ENCODE peak calls at places on chromosomes 1 and 21, in eight cellular contexts. Z, N, L, A, K, E, V and U are unnamed samples.

GRCh38 chr21:45004481-45005263 is 64.8 kb downstream of the SLX9 start:
- DNase-seq in Z (no peak), N (no peak), L (no peak), A (no peak), K (no peak), E (peak), V (no peak), U (no peak)

GRCh38 chr1:248923932-248924331 is 17.9 kb downstream of the PGBD2 start:
- DNase-seq in Z (no peak), N (no peak), L (no peak), A (no peak), K (no peak), E (no peak), V (no peak), U (no peak)

GRCh38 chr1:151158751-151159251 is 2.4 kb downstream of the TNFAIP8L2 start:
- DNase-seq in Z (no peak), N (no peak), L (no peak), A (no peak), K (no peak), E (no peak), V (no peak), U (no peak)

GRCh38 chr1:107643766-107644165 is 321.2 kb downstream of the VAV3 start:
- DNase-seq in Z (no peak), N (no peak), L (no peak), A (no peak), K (no peak), E (no peak), V (no peak), U (no peak)

GRCh38 chr1:218475275-218475674 is 130.1 kb downstream of the TGFB2 start:
- DNase-seq in Z (no peak), N (no peak), L (no peak), A (no peak), K (peak), E (no peak), V (no peak), U (no peak)

GRCh38 chr1:182279724-182280506 is 111.7 kb downstream of the GLUL start:
- DNase-seq in Z (peak), N (no peak), L (no peak), A (peak), K (no peak), E (no peak), V (peak), U (no peak)

GRCh38 chr1:35587736-35588135 is 14.6 kb downstream of the TFAP2E start:
- DNase-seq in Z (no peak), N (no peak), L (no peak), A (no peak), K (no peak), E (no peak), V (no peak), U (no peak)

GRCh38 chr1:109259674-109260557 is 10.6 kb downstream of the CELSR2 start:
- DNase-seq in Z (no peak), N (no peak), L (no peak), A (no peak), K (no peak), E (no peak), V (no peak), U (no peak)

GRCh38 chr1:183090386-183091006 is 67.3 kb downstream of the LAMC1 start:
- DNase-seq in Z (peak), N (no peak), L (no peak), A (peak), K (peak), E (peak), V (no peak), U (no peak)

GRCh38 chr1:179137623-179138235 is 55.9 kb downstream of the TOR3A start:
- DNase-seq in Z (no peak), N (no peak), L (no peak), A (peak), K (peak), E (no peak), V (no peak), U (no peak)

GRCh38 chr1:147494998-147495580 is 46.2 kb upstream of the BCL9 start:
- DNase-seq in Z (peak), N (peak), L (no peak), A (peak), K (peak), E (peak), V (peak), U (peak)

GRCh38 chr1:181556606-181557005 is 73.3 kb downstream of the CACNA1E start:
- DNase-seq in Z (no peak), N (no peak), L (no peak), A (no peak), K (no peak), E (no peak), V (no peak), U (no peak)